ENCODE peak calls at places on chromosomes 16 and 17, in four cellular contexts. F is K562, Y is GM12878, M is HepG2. C is an unnamed sample.

GRCh38 chr17:8029121-8029520 is 9.7 kb upstream of the ALOX15B start:
- DNase-seq in M (no peak), Y (no peak), F (no peak), C (no peak)

GRCh38 chr16:25189305-25189704 is 27.4 kb upstream of the AQP8 start:
- DNase-seq in M (peak; percentile 44), Y (no peak), F (no peak), C (no peak)

GRCh38 chr16:19520861-19521331 is 1.0 kb downstream of the GDE1 start:
- DNase-seq in M (no peak), Y (peak; percentile 27), F (peak; percentile 74), C (no peak)

GRCh38 chr16:11093578-11094074 is 149.3 kb downstream of the CLEC16A start:
- DNase-seq in M (no peak), Y (no peak), F (no peak), C (no peak)

GRCh38 chr17:67066717-67067116 is 22.4 kb downstream of the CACNG1 start:
- DNase-seq in M (no peak), Y (no peak), F (no peak), C (no peak)

GRCh38 chr17:57467226-57467625 is 210.9 kb downstream of the MSI2 start:
- DNase-seq in F (no peak), Y (no peak), M (no peak), C (no peak)

GRCh38 chr16:353404-354285 is 1.1 kb upstream of the AXIN1 start:
- DNase-seq in Y (no peak), F (no peak), M (no peak), C (no peak)

GRCh38 chr17:45316271-45317112 is at the start of gene MAP3K14:
- DNase-seq in F (no peak), Y (no peak), M (peak; percentile 68), C (no peak)

GRCh38 chr16:31135535-31136286 is at the start of gene PRSS8:
- DNase-seq in Y (no peak), F (peak; percentile 82), M (no peak), C (peak; percentile 48)

GRCh38 chr17:45221081-45221996 is at the start of gene FMNL1:
- DNase-seq in Y (no peak), M (no peak), F (peak; percentile 65), C (no peak)

GRCh38 chr17:68060336-68060735 is 24.8 kb downstream of the KPNA2 start:
- DNase-seq in Y (no peak), M (no peak), F (no peak), C (no peak)

GRCh38 chr16:89319883-89320716 is 102.6 kb downstream of the ZNF778 start:
- DNase-seq in Y (peak; percentile 17), M (peak; percentile 64), F (peak; percentile 73), C (no peak)

GRCh38 chr17:14794961-14795360 is 470.2 kb downstream of the PMP22 start:
- DNase-seq in F (no peak), Y (no peak), M (no peak), C (no peak)

GRCh38 chr17:18877104-18877503 is 19.2 kb downstream of the PRPSAP2 start:
- DNase-seq in M (no peak), F (no peak), Y (no peak), C (no peak)

GRCh38 chr17:67638871-67639270 is 78.9 kb upstream of the NOL11 start:
- DNase-seq in M (no peak), Y (no peak), F (no peak), C (no peak)

GRCh38 chr16:17271687-17272086 is 199.1 kb downstream of the XYLT1 start:
- DNase-seq in M (no peak), F (no peak), Y (no peak), C (no peak)

GRCh38 chr17:7842950-7843535 is 9.0 kb downstream of the KDM6B start:
- DNase-seq in Y (no peak), M (peak; percentile 53), F (no peak), C (no peak)

GRCh38 chr16:19872935-19873334 is 11.7 kb downstream of the GPRC5B start:
- DNase-seq in Y (no peak), F (no peak), M (no peak), C (no peak)

GRCh38 chr16:64416232-64417010 is 705.4 kb downstream of the CDH11 start:
- DNase-seq in F (no peak), Y (no peak), M (no peak), C (no peak)

GRCh38 chr16:1082266-1082951 is 9.9 kb downstream of the SSTR5 start:
- DNase-seq in M (peak; percentile 70), Y (no peak), F (no peak), C (no peak)

GRCh38 chr16:56357765-56358322 is 67.5 kb downstream of the AMFR start:
- DNase-seq in M (peak; percentile 73), F (no peak), Y (no peak), C (no peak)

GRCh38 chr16:85717393-85718152 is 28.8 kb upstream of the GINS2 start:
- DNase-seq in M (peak; percentile 60), Y (no peak), F (peak; percentile 78), C (peak; percentile 49)

GRCh38 chr16:56781565-56781964 is 51.6 kb downstream of the NUP93 start:
- DNase-seq in Y (no peak), M (no peak), F (no peak), C (no peak)

GRCh38 chr17:3911271-3912053 is 4.8 kb downstream of the P2RX1 start:
- DNase-seq in M (no peak), Y (peak; percentile 89), F (no peak), C (no peak)

GRCh38 chr16:49567940-49568339 is 194.3 kb downstream of the C16orf78 start:
- DNase-seq in M (no peak), F (peak; percentile 56), Y (no peak), C (no peak)

GRCh38 chr17:82329683-82330321 is 3.8 kb downstream of the SECTM1 start:
- DNase-seq in M (no peak), Y (no peak), F (no peak), C (no peak)

GRCh38 chr17:34580685-34581445 is 1.5 kb downstream of the TMEM132E start:
- DNase-seq in F (peak; percentile 56), M (no peak), Y (no peak), C (no peak)

GRCh38 chr17:27657620-27658019 is 26.6 kb downstream of the LGALS9 start:
- DNase-seq in M (no peak), F (no peak), Y (no peak), C (no peak)

GRCh38 chr17:65617496-65617895 is 56.0 kb upstream of the AXIN2 start:
- DNase-seq in Y (no peak), F (no peak), M (no peak), C (no peak)
- TF ChIP-seq SRF in Y (no peak), F (no peak), M (no peak), C (no peak)

GRCh38 chr16:57992084-57992483 is 8.4 kb downstream of the ZNF319 start:
- DNase-seq in F (no peak), M (no peak), Y (no peak), C (no peak)

GRCh38 chr16:57994778-57995177 is 5.7 kb downstream of the ZNF319 start:
- DNase-seq in M (peak; percentile 44), Y (no peak), F (peak; percentile 71), C (peak; percentile 37)

GRCh38 chr16:57993897-57994296 is 6.6 kb downstream of the ZNF319 start:
- DNase-seq in M (no peak), F (no peak), Y (no peak), C (no peak)

GRCh38 chr16:57994361-57994760 is 6.1 kb downstream of the ZNF319 start:
- DNase-seq in M (no peak), Y (no peak), F (no peak), C (no peak)

GRCh38 chr16:57993452-57993851 is 7.0 kb downstream of the ZNF319 start:
- DNase-seq in Y (no peak), M (no peak), F (no peak), C (no peak)
- H3K27ac ChIP-seq in Y (no peak overlapping the region), M (no peak overlapping the region), F (no peak overlapping the region), C (no peak overlapping the region)

GRCh38 chr17:80986046-80986445 is 5.6 kb upstream of the CHMP6 start:
- DNase-seq in F (no peak), M (no peak), Y (no peak), C (no peak)
- TF ChIP-seq SRF in F (no peak), M (no peak), Y (no peak), C (no peak)

GRCh38 chr16:81611721-81612120 is 167.1 kb downstream of the CMIP start:
- DNase-seq in Y (no peak), F (no peak), M (no peak), C (no peak)

GRCh38 chr16:81609323-81609892 is 164.8 kb downstream of the CMIP start:
- DNase-seq in M (no peak), F (no peak), Y (no peak), C (no peak)

GRCh38 chr16:81608515-81609209 is 164.1 kb downstream of the CMIP start:
- DNase-seq in M (no peak), F (peak; percentile 63), Y (no peak), C (no peak)

GRCh38 chr16:81610936-81611335 is 166.3 kb downstream of the CMIP start:
- DNase-seq in F (no peak), M (no peak), Y (no peak), C (no peak)

GRCh38 chr16:81610144-81610842 is 165.7 kb downstream of the CMIP start:
- DNase-seq in F (no peak), M (no peak), Y (no peak), C (no peak)
- H3K27ac ChIP-seq in F (no peak overlapping the region), M (no peak overlapping the region), Y (no peak overlapping the region), C (no peak overlapping the region)

DNA sequence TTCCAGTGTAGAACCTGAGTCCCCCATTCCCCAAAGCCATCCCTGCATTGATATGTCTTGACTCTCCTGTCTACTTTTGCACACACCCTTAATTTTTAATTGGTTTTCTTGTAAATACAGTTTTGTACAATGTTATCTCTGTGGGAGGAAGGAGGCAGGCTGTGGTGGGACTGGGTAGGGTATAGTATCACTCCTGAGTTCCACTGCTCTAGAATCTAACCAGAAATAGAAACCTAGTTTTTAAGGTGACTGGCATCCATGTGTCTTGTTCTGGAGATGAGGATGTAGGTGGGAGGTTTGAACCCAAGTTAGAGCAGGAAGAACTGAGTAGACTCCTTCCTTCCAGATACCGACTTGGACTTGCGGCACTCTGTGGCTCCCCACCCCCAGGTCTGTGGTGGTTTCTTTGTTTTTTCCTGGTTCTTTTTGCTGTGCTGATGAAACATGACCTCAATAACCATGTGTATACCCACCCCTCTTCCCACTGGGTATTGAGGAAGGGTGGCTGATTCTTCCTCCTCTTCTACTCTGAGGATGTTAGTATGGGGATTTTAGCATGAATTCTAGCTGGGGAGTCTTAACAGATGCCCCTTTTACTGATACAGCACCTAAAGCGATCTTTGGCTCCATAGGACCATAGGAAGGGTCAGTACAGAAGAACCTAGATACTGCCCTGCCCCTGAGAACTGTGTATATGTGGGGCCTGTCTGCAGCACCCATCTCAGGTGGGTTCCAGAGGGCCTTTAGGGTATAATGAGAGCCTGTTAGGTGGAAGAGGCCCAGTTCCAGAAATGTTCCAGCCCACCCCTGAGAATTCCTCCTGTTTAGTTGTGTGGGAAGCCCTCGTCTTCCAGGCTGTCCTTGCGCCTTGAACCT is 48.7 kb downstream of the SF3B3 start:
- DNase-seq in Y (no peak), F (no peak), M (no peak), C (no peak)
- TF ChIP-seq SRF in Y (no peak), F (no peak), M (no peak), C (no peak)

GRCh38 chr17:61813211-61813610 is 50.1 kb downstream of the BRIP1 start:
- DNase-seq in Y (no peak), M (no peak), F (no peak), C (no peak)

GRCh38 chr17:61806941-61807340 is 56.4 kb downstream of the BRIP1 start:
- DNase-seq in F (no peak), M (no peak), Y (no peak), C (no peak)

GRCh38 chr17:61812747-61813146 is 50.6 kb downstream of the BRIP1 start:
- DNase-seq in Y (no peak), F (no peak), M (no peak), C (no peak)

GRCh38 chr17:61808442-61808841 is 54.9 kb downstream of the BRIP1 start:
- DNase-seq in F (no peak), Y (no peak), M (no peak), C (no peak)

GRCh38 chr17:61809816-61810392 is 53.4 kb downstream of the BRIP1 start:
- DNase-seq in F (no peak), M (no peak), Y (no peak), C (no peak)
- H3K27ac ChIP-seq in F (peak overlapping the region; percentile 32), M (no peak overlapping the region), Y (no peak overlapping the region), C (no peak overlapping the region)